ENCODE peak calls at places on chromosome 14, in four cellular contexts. D, H, F and A are unnamed samples.

GRCh38 chr14:105484069-105484996 is 2.4 kb upstream of the CRIP1 start:
- DNase-seq in D (no peak), F (no peak), H (peak), A (no peak)

GRCh38 chr14:51609987-51610283 is 41.8 kb upstream of the FRMD6 start:
- DNase-seq in D (peak), F (no peak), H (no peak), A (no peak)

GRCh38 chr14:51095854-51096823 is 1.2 kb upstream of the TRIM9 start:
- DNase-seq in D (no peak), F (no peak), H (no peak), A (peak)

GRCh38 chr14:81268016-81268416 is 47.3 kb upstream of the GTF2A1 start:
- DNase-seq in D (peak), F (no peak), H (no peak), A (no peak)

GRCh38 chr14:103398427-103399195 is 13.4 kb downstream of the MARK3 start:
- DNase-seq in H (no peak), D (no peak), F (no peak), A (peak)

GRCh38 chr14:75092698-75093097 is 23.3 kb downstream of the ZC2HC1C start:
- DNase-seq in H (no peak), D (no peak), F (no peak), A (no peak)

GRCh38 chr14:104126753-104127152 is 11.6 kb upstream of the KIF26A start:
- DNase-seq in H (no peak), F (no peak), D (no peak), A (no peak)

GRCh38 chr14:103314496-103315277 is 19.4 kb upstream of the EIF5 start:
- DNase-seq in F (no peak), D (no peak), H (no peak), A (no peak)

GRCh38 chr14:38716871-38717270 is 386.2 kb downstream of the SEC23A start:
- DNase-seq in D (no peak), H (no peak), F (no peak), A (no peak)

GRCh38 chr14:63178912-63179311 is 25.3 kb upstream of the RHOJ start:
- DNase-seq in D (no peak), H (no peak), F (no peak), A (no peak)

GRCh38 chr14:103228076-103228806 is 105.0 kb downstream of the TNFAIP2 start:
- DNase-seq in F (no peak), D (no peak), H (no peak), A (no peak)

GRCh38 chr14:101977311-101978071 is 13.1 kb downstream of the DYNC1H1 start:
- DNase-seq in H (no peak), D (no peak), F (no peak), A (no peak)

GRCh38 chr14:58560208-58560607 is 77.6 kb upstream of the DACT1 start:
- DNase-seq in H (no peak), D (no peak), F (no peak), A (no peak)

GRCh38 chr14:101473795-101474562 is 87.3 kb upstream of the DIO3 start:
- DNase-seq in D (no peak), F (no peak), H (peak), A (peak)

GRCh38 chr14:93200553-93200952 is 6.3 kb downstream of the GON7 start:
- DNase-seq in F (no peak), H (no peak), D (no peak), A (no peak)

GRCh38 chr14:20278414-20278813 is 27.3 kb downstream of the TTC5 start:
- DNase-seq in F (no peak), D (no peak), H (no peak), A (peak)

GRCh38 chr14:52014601-52015267 is 25.4 kb downstream of the RTRAF start:
- DNase-seq in F (no peak), D (no peak), H (no peak), A (no peak)

GRCh38 chr14:71933026-71933587 is 878 bp downstream of the RGS6 start:
- DNase-seq in F (no peak), H (no peak), D (peak), A (peak)

GRCh38 chr14:70514168-70515069 is 20.4 kb downstream of the ADAM20 start:
- DNase-seq in D (no peak), H (no peak), F (no peak), A (no peak)

GRCh38 chr14:69259176-69259530 is 805 bp upstream of the GALNT16 start:
- DNase-seq in F (no peak), H (no peak), D (no peak), A (no peak)

GRCh38 chr14:83120187-83120586 is 1586.5 kb upstream of the SEL1L start:
- DNase-seq in F (no peak), H (no peak), D (no peak), A (no peak)

GRCh38 chr14:60487211-60487610 is 1.3 kb upstream of the C14orf39 start:
- DNase-seq in F (no peak), D (no peak), H (no peak), A (no peak)

GRCh38 chr14:81222694-81223093 is 1.9 kb upstream of the GTF2A1 start:
- DNase-seq in D (no peak), F (no peak), H (no peak), A (no peak)

GRCh38 chr14:23094666-23095195 is at the start of gene ACIN1:
- DNase-seq in F (no peak), H (peak), D (peak), A (peak)

GRCh38 chr14:69372146-69372545 is 26.0 kb downstream of the ERH start:
- DNase-seq in D (no peak), H (no peak), F (no peak), A (no peak)

GRCh38 chr14:37870947-37871346 is 275.5 kb downstream of the TTC6 start:
- DNase-seq in D (no peak), H (no peak), F (no peak), A (no peak)

GRCh38 chr14:102203382-102203781 is 63.7 kb downstream of the WDR20 start:
- DNase-seq in D (no peak), H (no peak), F (no peak), A (no peak)

GRCh38 chr14:20612403-20612802 is 21.2 kb upstream of the RNASE12 start:
- DNase-seq in H (no peak), F (peak), D (no peak), A (no peak)

GRCh38 chr14:94381149-94382030 is 7.0 kb downstream of the SERPINA1 start:
- DNase-seq in D (no peak), H (no peak), F (no peak), A (no peak)

GRCh38 chr14:75531660-75532317 is 9.5 kb downstream of the BATF start:
- DNase-seq in H (no peak), D (no peak), F (no peak), A (no peak)

GRCh38 chr14:94058674-94059138 is 22.3 kb downstream of the DDX24 start:
- DNase-seq in F (no peak), H (no peak), D (no peak), A (peak)